ENCODE peak calls at places on chromosomes 12 and 14, in ten cellular contexts. M, J, K, Q, T, O, V, A, E and Z are unnamed samples.

GRCh38 chr12:90076851-90077319 is 368.2 kb upstream of the ATP2B1 start:
- DNase-seq in M (no peak), J (no peak), K (no peak), Q (no peak), T (no peak), O (no peak), V (no peak), A (no peak), E (no peak), Z (no peak)

GRCh38 chr14:32650030-32650429 is 288.6 kb upstream of the NPAS3 start:
- DNase-seq in M (no peak), J (no peak), K (no peak), Q (no peak), T (no peak), O (no peak), V (no peak), A (no peak), E (no peak), Z (no peak)

GRCh38 chr12:37543966-37544668 is 772.5 kb upstream of the ALG10B start:
- DNase-seq in M (no peak), J (no peak), K (no peak), Q (no peak), T (no peak), O (no peak), V (no peak), A (no peak), E (no peak), Z (no peak)

GRCh38 chr12:127773520-127773919 is 493.4 kb upstream of the TMEM132C start:
- DNase-seq in M (no peak), J (no peak), K (no peak), Q (no peak), T (no peak), O (no peak), V (no peak), A (no peak), E (no peak), Z (no peak)

GRCh38 chr12:72057330-72057911 is 118.8 kb downstream of the TPH2 start:
- DNase-seq in M (no peak), J (no peak), K (no peak), Q (no peak), T (no peak), O (no peak), V (no peak), A (no peak), E (no peak), Z (no peak)

GRCh38 chr14:68401320-68401719 is 391.5 kb downstream of the ZFP36L1 start:
- DNase-seq in M (no peak), J (no peak), K (no peak), Q (peak; percentile 39), T (no peak), O (no peak), V (no peak), A (no peak), E (no peak), Z (no peak)

GRCh38 chr12:31393004-31393550 is 67.1 kb upstream of the SINHCAF start:
- DNase-seq in M (no peak), J (no peak), K (no peak), Q (no peak), T (no peak), O (no peak), V (no peak), A (no peak), E (no peak), Z (no peak)

GRCh38 chr12:22287776-22288621 is 46.5 kb downstream of the ST8SIA1 start:
- DNase-seq in M (no peak), J (peak; percentile 9), K (no peak), Q (peak; percentile 53), T (peak; percentile 24), O (no peak), V (no peak), A (no peak), E (no peak), Z (no peak)

GRCh38 chr12:9052610-9053009 is 63.1 kb downstream of the A2M start:
- DNase-seq in M (no peak), J (no peak), K (no peak), Q (no peak), T (no peak), O (no peak), V (no peak), A (no peak), E (no peak), Z (no peak)

GRCh38 chr12:83017001-83017400 is 330.3 kb downstream of the TMTC2 start:
- DNase-seq in M (no peak), J (no peak), K (no peak), Q (no peak), T (no peak), O (no peak), V (no peak), A (no peak), E (no peak), Z (no peak)